ENCODE peak calls at places on chromosome 22, in five cellular contexts. U, J, I, M and P are unnamed samples.

GRCh38 chr22:29314074-29314473 is 1.4 kb downstream of the RASL10A start:
- DNase-seq in U (no peak), J (no peak), I (no peak), M (no peak), P (no peak)

GRCh38 chr22:22857607-22858558 is 29.7 kb upstream of the IGLL5 start:
- DNase-seq in U (no peak), J (no peak), I (no peak), M (no peak), P (no peak)

GRCh38 chr22:33996824-33997223 is 76.5 kb upstream of the LARGE1 start:
- DNase-seq in U (no peak), J (no peak), I (no peak), M (no peak), P (no peak)

GRCh38 chr22:23099525-23099792 is 29.1 kb downstream of the GNAZ start:
- DNase-seq in U (no peak), J (no peak), I (no peak), M (no peak), P (no peak)

GRCh38 chr22:17791196-17791595 is 16.9 kb upstream of the BID start:
- DNase-seq in U (no peak), J (no peak), I (no peak), M (no peak), P (no peak)

GRCh38 chr22:43995057-43995685 is 28.9 kb upstream of the PARVB start:
- DNase-seq in U (no peak), J (no peak), I (no peak), M (no peak), P (no peak)

GRCh38 chr22:42269407-42270177 is 861 bp downstream of the TCF20 start:
- DNase-seq in U (peak; percentile 74), J (no peak), I (peak; percentile 15), M (peak; percentile 62), P (peak; percentile 65)

GRCh38 chr22:34841321-34841901 is 224.5 kb upstream of the ISX start:
- DNase-seq in U (no peak), J (peak; percentile 35), I (no peak), M (no peak), P (no peak)

GRCh38 chr22:39456262-39457046 is at the start of gene MGAT3:
- DNase-seq in U (no peak), J (no peak), I (no peak), M (no peak), P (no peak)

GRCh38 chr22:38352436-38352835 is 35.2 kb upstream of the CSNK1E start:
- DNase-seq in U (no peak), J (no peak), I (no peak), M (no peak), P (no peak)

GRCh38 chr22:38468761-38469305 is 937 bp downstream of the KDELR3 start:
- DNase-seq in U (no peak), J (no peak), I (no peak), M (no peak), P (no peak)

GRCh38 chr22:42287174-42287890 is 16.9 kb upstream of the TCF20 start:
- DNase-seq in U (no peak), J (no peak), I (no peak), M (no peak), P (no peak)

GRCh38 chr22:47474895-47475294 is 712.4 kb downstream of the TBC1D22A start:
- DNase-seq in U (no peak), J (no peak), I (no peak), M (no peak), P (no peak)